ENCODE peak calls at places on chromosomes 12 and 14, in four cellular contexts. K, L, B and R are unnamed samples. For H3K4me1, the result is how much of the 10 kb centered on the place peaks cover.

GRCh38 chr14:65210118-65210826 is 108.0 kb upstream of the MAX start:
- DNase-seq in K (no peak), L (no peak), B (no peak), R (no peak)

GRCh38 chr14:69268763-69269162 is 8.8 kb downstream of the GALNT16 start:
- DNase-seq in K (no peak), L (no peak), B (no peak), R (no peak)

GRCh38 chr12:46682148-46682547 is 143.6 kb downstream of the SLC38A4 start:
- DNase-seq in K (no peak), L (no peak), B (no peak), R (no peak)

GRCh38 chr12:48286665-48287064 is 64.1 kb downstream of the ZNF641 start:
- DNase-seq in K (no peak), L (no peak), B (no peak), R (no peak)

GRCh38 chr14:93006484-93007128 is 83.7 kb downstream of the CHGA start:
- DNase-seq in K (peak), L (no peak), B (no peak), R (no peak)

GRCh38 chr14:63654346-63654745 is 12.7 kb upstream of the WDR89 start:
- DNase-seq in K (no peak), L (no peak), B (no peak), R (no peak)

GRCh38 chr14:102666635-102667034 is 74.2 kb downstream of the RCOR1 start:
- DNase-seq in K (no peak), L (no peak), B (no peak), R (no peak)

GRCh38 chr12:108324678-108325358 is 14.3 kb downstream of the CMKLR1 start:
- DNase-seq in K (no peak), L (no peak), B (no peak), R (no peak)

GRCh38 chr12:14765398-14765797 is 37.9 kb downstream of the WBP11 start:
- DNase-seq in K (no peak), L (no peak), B (no peak), R (no peak)

GRCh38 chr14:52473557-52473956 is 78.7 kb downstream of the TXNDC16 start:
- DNase-seq in K (no peak), L (no peak), B (no peak), R (no peak)

GRCh38 chr14:94995551-94995950 is 161.8 kb downstream of the DICER1 start:
- DNase-seq in K (no peak), L (no peak), B (no peak), R (no peak)

GRCh38 chr12:75631809-75632208 is 120.4 kb upstream of the KRR1 start:
- DNase-seq in K (no peak), L (no peak), B (no peak), R (no peak)

GRCh38 chr12:57198329-57198728 is 18.3 kb upstream of the NXPH4 start:
- DNase-seq in K (no peak), L (no peak), B (no peak), R (no peak)

GRCh38 chr14:70201994-70202393 is 13.2 kb upstream of the SLC8A3 start:
- DNase-seq in K (no peak), L (no peak), B (no peak), R (no peak)

GRCh38 chr14:100170880-100171279 is 11.4 kb upstream of the DEGS2 start:
- DNase-seq in K (no peak), L (no peak), B (no peak), R (no peak)

GRCh38 chr12:110739894-110740293 is 2.8 kb downstream of the PPP1CC start:
- DNase-seq in K (no peak), L (no peak), B (no peak), R (no peak)

GRCh38 chr12:19412844-19413243 is 26.4 kb upstream of the AEBP2 start:
- DNase-seq in K (no peak), L (no peak), B (peak), R (no peak)

GRCh38 chr14:68910540-68910939 is 68.6 kb downstream of the ACTN1 start:
- DNase-seq in K (no peak), L (no peak), B (no peak), R (peak)

GRCh38 chr12:50505386-50505827 is 622 bp downstream of the DIP2B start:
- DNase-seq in K (peak), L (peak), B (no peak), R (no peak)

GRCh38 chr14:20627337-20628032 is 14.0 kb downstream of the OR6S1 start:
- DNase-seq in K (no peak), L (no peak), B (no peak), R (no peak)

GRCh38 chr14:91418387-91419043 is 895 bp upstream of the CCDC88C start:
- DNase-seq in K (peak), L (peak), B (peak), R (peak)

GRCh38 chr14:33457021-33457420 is 493.9 kb downstream of the EGLN3 start:
- DNase-seq in K (no peak), L (no peak), B (no peak), R (no peak)

GRCh38 chr14:73209943-73210342 is 27.4 kb upstream of the PAPLN start:
- DNase-seq in K (no peak), L (no peak), B (no peak), R (no peak)

GRCh38 chr12:63150255-63151060 is 543 bp downstream of the AVPR1A start:
- DNase-seq in K (peak), L (peak), B (peak), R (peak)

GRCh38 chr14:65879218-65880009 is 466.9 kb downstream of the FUT8 start:
- DNase-seq in K (no peak), L (no peak), B (no peak), R (no peak)

GRCh38 chr14:81435048-81435577 is 35.0 kb upstream of the STON2 start:
- DNase-seq in K (no peak), L (no peak), B (no peak), R (no peak)
- H3K4me3 ChIP-seq in K (no peak), L (peak), B (peak), R (peak)

GRCh38 chr12:52166672-52167071 is 25.1 kb downstream of the KRT80 start:
- DNase-seq in K (no peak), L (no peak), B (no peak), R (no peak)

GRCh38 chr12:52164624-52165023 is 27.2 kb downstream of the KRT80 start:
- DNase-seq in K (no peak), L (no peak), B (no peak), R (no peak)

GRCh38 chr12:52167578-52167977 is 24.2 kb downstream of the KRT80 start:
- DNase-seq in K (no peak), L (no peak), B (no peak), R (no peak)

GRCh38 chr12:52162971-52163370 is 28.8 kb downstream of the KRT80 start:
- DNase-seq in K (no peak), L (no peak), B (no peak), R (no peak)

DNA sequence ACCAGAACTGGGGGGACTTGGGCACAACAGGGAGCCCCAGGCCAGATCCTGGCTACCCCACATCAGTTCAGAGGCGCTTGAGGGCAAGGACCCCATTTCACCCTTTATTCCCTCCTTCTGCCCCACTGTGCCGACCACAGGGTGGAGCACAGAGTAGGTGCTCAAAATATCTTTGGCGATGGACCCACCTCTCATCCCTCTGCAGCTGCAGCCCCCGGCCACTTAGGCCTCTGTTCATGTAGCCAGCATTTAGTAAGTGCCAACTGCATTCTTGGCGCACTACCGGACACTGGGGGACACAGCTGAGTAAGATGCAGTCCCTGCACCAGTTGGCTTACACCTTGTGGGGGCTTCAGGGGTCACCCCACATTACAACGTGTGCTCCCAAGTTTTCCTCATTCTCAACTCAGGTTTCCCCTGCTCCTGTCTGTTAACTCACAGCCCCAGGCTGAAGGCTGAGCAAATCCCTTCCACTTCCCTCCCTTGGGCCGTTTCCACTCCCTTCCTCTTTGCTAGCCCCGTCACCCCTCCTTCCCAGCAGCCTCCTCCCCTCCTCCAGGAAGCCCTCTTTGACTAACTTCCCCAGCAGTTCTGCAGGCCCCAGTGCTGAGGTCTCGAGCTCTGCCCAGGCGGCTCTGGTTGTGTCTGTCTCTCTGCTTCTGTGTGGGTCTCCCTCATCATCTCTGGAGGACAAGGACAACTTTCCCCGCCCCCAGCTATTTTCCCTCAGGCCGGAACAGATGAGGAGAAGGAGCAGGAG is 26.5 kb downstream of the KRT80 start:
- DNase-seq in K (no peak), L (no peak), B (no peak), R (no peak)
- H3K4me1 ChIP-seq in K (under half), L (under half), B (under half), R (under half)

GRCh38 chr12:92927436-92928116 is 1.5 kb downstream of the EEA1 start:
- DNase-seq in K (no peak), L (no peak), B (no peak), R (no peak)

GRCh38 chr12:92926549-92926948 is 2.5 kb downstream of the EEA1 start:
- DNase-seq in K (no peak), L (no peak), B (no peak), R (no peak)

GRCh38 chr12:92928962-92929915 is at the start of gene EEA1:
- DNase-seq in K (peak), L (peak), B (peak), R (peak)

GRCh38 chr12:92928431-92928961 is 599 bp downstream of the EEA1 start:
- DNase-seq in K (peak), L (peak), B (no peak), R (peak)

DNA sequence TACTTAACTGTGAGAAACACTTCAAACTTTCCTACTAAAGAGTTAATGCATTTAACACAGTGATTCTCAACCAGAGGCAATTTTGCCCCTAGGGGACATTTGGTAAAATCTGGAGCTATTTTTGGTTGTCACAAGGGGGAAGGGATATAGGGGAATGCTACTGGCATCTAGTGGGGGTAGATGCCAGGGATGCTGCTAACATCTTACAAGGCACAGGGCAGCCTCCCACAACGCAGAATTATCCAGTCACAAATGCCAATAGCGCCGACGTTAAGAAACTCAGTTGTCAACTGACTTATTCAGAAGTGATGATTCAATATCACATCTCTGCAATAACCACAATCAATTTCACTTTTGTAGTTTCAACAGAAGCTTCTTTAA is 2.0 kb downstream of the EEA1 start:
- DNase-seq in K (no peak), L (peak), B (peak), R (no peak)
- TF ChIP-seq CTCF in K (no peak), L (no peak), B (peak), R (no peak)

GRCh38 chr12:72236071-72236705 is 36.0 kb upstream of the TRHDE start:
- DNase-seq in K (no peak), L (no peak), B (no peak), R (no peak)
- H3K4me3 ChIP-seq in K (no peak), L (no peak), B (no peak), R (no peak)

DNA sequence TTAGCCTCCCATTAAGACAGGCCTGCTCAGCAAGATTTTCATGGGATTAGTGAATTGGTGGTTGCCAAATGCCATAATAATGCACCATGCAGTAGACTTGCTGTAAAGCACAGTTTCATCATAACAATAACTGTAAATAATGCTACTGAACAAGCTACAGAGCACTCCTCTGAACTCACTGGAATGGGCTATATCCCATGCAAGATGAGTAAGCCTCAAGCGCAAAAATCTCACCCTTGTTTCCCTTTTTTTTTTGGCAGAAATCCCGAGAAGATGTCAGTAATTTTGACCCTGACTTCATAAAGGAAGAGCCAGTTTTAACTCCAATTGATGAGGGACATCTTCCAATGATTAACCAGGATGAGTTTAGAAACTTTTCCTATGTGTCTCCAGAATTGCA is 145.9 kb upstream of the HIF1A start:
- DNase-seq in K (no peak), L (no peak), B (no peak), R (no peak)
- H3K4me1 ChIP-seq in K (under half), L (under half), B (under half), R (under half)